ENCODE peak calls at places on chromosomes 11 and 22, in five cellular contexts. One of them, this sample, is unnamed.

GRCh38 chr11:108901359-108901758 is 236.5 kb downstream of the DDX10 start:
- ATAC-seq in GM12878: no peak
- ATAC-seq in K562: no peak
- ATAC-seq in HepG2: no peak
- ATAC-seq in upper lobe of left lung: no peak
- ATAC-seq in this sample: no peak

GRCh38 chr11:11408436-11409221 is 55.6 kb upstream of the CSNK2A3 start:
- ATAC-seq in GM12878: no peak
- ATAC-seq in HepG2: no peak
- ATAC-seq in upper lobe of left lung: no peak
- ATAC-seq in K562: no peak
- ATAC-seq in this sample: no peak

GRCh38 chr11:123973816-123974215 is 3.8 kb downstream of the OR10S1 start:
- ATAC-seq in upper lobe of left lung: no peak
- ATAC-seq in GM12878: no peak
- ATAC-seq in K562: no peak
- ATAC-seq in HepG2: no peak
- ATAC-seq in this sample: no peak

GRCh38 chr11:64121637-64122410 is 44.1 kb downstream of the MACROD1 start:
- ATAC-seq in HepG2: no peak
- ATAC-seq in GM12878: no peak
- ATAC-seq in upper lobe of left lung: no peak
- ATAC-seq in K562: no peak
- ATAC-seq in this sample: no peak

GRCh38 chr22:49953027-49953679 is 7.4 kb upstream of the PIM3 start:
- ATAC-seq in GM12878: no peak
- ATAC-seq in upper lobe of left lung: no peak
- ATAC-seq in K562: no peak
- ATAC-seq in HepG2: no peak
- ATAC-seq in this sample: no peak

GRCh38 chr11:93512073-93512475 is 31.1 kb downstream of the SMCO4 start:
- ATAC-seq in HepG2: no peak
- ATAC-seq in upper lobe of left lung: no peak
- ATAC-seq in GM12878: peak; percentile 90
- ATAC-seq in K562: no peak
- ATAC-seq in this sample: no peak

GRCh38 chr11:21909145-21909544 is 283.7 kb upstream of the ANO5 start:
- ATAC-seq in GM12878: no peak
- ATAC-seq in K562: no peak
- ATAC-seq in HepG2: no peak
- ATAC-seq in upper lobe of left lung: no peak
- ATAC-seq in this sample: no peak

GRCh38 chr11:105045897-105046296 is 762 bp upstream of the CARD16 start:
- ATAC-seq in HepG2: no peak
- ATAC-seq in GM12878: no peak
- ATAC-seq in upper lobe of left lung: peak; percentile 49
- ATAC-seq in K562: no peak
- ATAC-seq in this sample: peak; percentile 60

GRCh38 chr11:65558785-65559509 is 788 bp upstream of the LTBP3 start:
- ATAC-seq in HepG2: peak; percentile 13
- ATAC-seq in K562: no peak
- ATAC-seq in upper lobe of left lung: peak; percentile 72
- ATAC-seq in GM12878: no peak
- ATAC-seq in this sample: peak; percentile 64

GRCh38 chr11:88301478-88302140 is 35.9 kb downstream of the CTSC start:
- ATAC-seq in GM12878: peak; percentile 80
- ATAC-seq in upper lobe of left lung: peak; percentile 54
- ATAC-seq in HepG2: no peak
- ATAC-seq in K562: no peak
- ATAC-seq in this sample: no peak

GRCh38 chr11:130088909-130089668 is 19.4 kb downstream of the APLP2 start:
- ATAC-seq in GM12878: no peak
- ATAC-seq in K562: peak; percentile 48
- ATAC-seq in upper lobe of left lung: no peak
- ATAC-seq in HepG2: peak; percentile 80
- ATAC-seq in this sample: no peak

GRCh38 chr11:110340427-110340826 is 44.0 kb upstream of the RDX start:
- ATAC-seq in K562: no peak
- ATAC-seq in upper lobe of left lung: no peak
- ATAC-seq in GM12878: no peak
- ATAC-seq in HepG2: no peak
- ATAC-seq in this sample: no peak

GRCh38 chr11:38019072-38019775 is 1421.2 kb upstream of the RAG2 start:
- ATAC-seq in HepG2: no peak
- ATAC-seq in GM12878: peak; percentile 24
- ATAC-seq in upper lobe of left lung: no peak
- ATAC-seq in K562: no peak
- ATAC-seq in this sample: no peak

GRCh38 chr11:19039409-19039808 is 21.1 kb downstream of the MRGPRX2 start:
- ATAC-seq in K562: no peak
- ATAC-seq in HepG2: no peak
- ATAC-seq in GM12878: no peak
- ATAC-seq in upper lobe of left lung: no peak
- ATAC-seq in this sample: no peak

GRCh38 chr11:112656772-112657428 is 304.3 kb upstream of the NCAM1 start:
- ATAC-seq in K562: no peak
- ATAC-seq in HepG2: no peak
- ATAC-seq in GM12878: no peak
- ATAC-seq in upper lobe of left lung: peak; percentile 76
- ATAC-seq in this sample: no peak

GRCh38 chr11:129625930-129626329 is 189.7 kb upstream of the TMEM45B start:
- ATAC-seq in GM12878: no peak
- ATAC-seq in K562: no peak
- ATAC-seq in upper lobe of left lung: no peak
- ATAC-seq in HepG2: no peak
- ATAC-seq in this sample: no peak

GRCh38 chr11:102064316-102064715 is 17.1 kb downstream of the CFAP300 start:
- ATAC-seq in GM12878: no peak
- ATAC-seq in HepG2: no peak
- ATAC-seq in K562: no peak
- ATAC-seq in upper lobe of left lung: no peak
- ATAC-seq in this sample: no peak

GRCh38 chr11:128464878-128465277 is 122.5 kb downstream of the ETS1 start:
- ATAC-seq in upper lobe of left lung: no peak
- ATAC-seq in HepG2: no peak
- ATAC-seq in GM12878: no peak
- ATAC-seq in K562: no peak
- ATAC-seq in this sample: no peak

GRCh38 chr11:4863893-4864292 is 14.9 kb upstream of the OR51S1 start:
- ATAC-seq in HepG2: no peak
- ATAC-seq in K562: no peak
- ATAC-seq in GM12878: no peak
- ATAC-seq in upper lobe of left lung: no peak
- ATAC-seq in this sample: no peak

GRCh38 chr11:65412271-65413076 is 10.1 kb upstream of the NEAT1 start:
- ATAC-seq in upper lobe of left lung: no peak
- ATAC-seq in GM12878: no peak
- ATAC-seq in K562: no peak
- ATAC-seq in HepG2: no peak
- ATAC-seq in this sample: no peak

GRCh38 chr22:17841836-17842235 is 67.6 kb upstream of the BID start:
- ATAC-seq in GM12878: no peak
- ATAC-seq in K562: no peak
- ATAC-seq in HepG2: peak; percentile 78
- ATAC-seq in upper lobe of left lung: no peak
- ATAC-seq in this sample: no peak

GRCh38 chr22:29345932-29346331 is 30.4 kb upstream of the RASL10A start:
- ATAC-seq in HepG2: no peak
- ATAC-seq in GM12878: no peak
- ATAC-seq in K562: no peak
- ATAC-seq in upper lobe of left lung: no peak
- ATAC-seq in this sample: no peak

GRCh38 chr11:15842345-15842744 is 514.0 kb downstream of the SOX6 start:
- ATAC-seq in HepG2: no peak
- ATAC-seq in K562: no peak
- ATAC-seq in GM12878: no peak
- ATAC-seq in upper lobe of left lung: peak; percentile 43
- ATAC-seq in this sample: no peak

GRCh38 chr11:116782728-116783127 is 5.1 kb downstream of the ZPR1 start:
- ATAC-seq in GM12878: peak; percentile 70
- ATAC-seq in HepG2: no peak
- ATAC-seq in upper lobe of left lung: no peak
- ATAC-seq in K562: no peak
- ATAC-seq in this sample: no peak

GRCh38 chr11:61160487-61161189 is 588 bp downstream of the VPS37C start:
- ATAC-seq in HepG2: peak; percentile 8
- ATAC-seq in GM12878: no peak
- ATAC-seq in upper lobe of left lung: no peak
- ATAC-seq in K562: no peak
- ATAC-seq in this sample: no peak

GRCh38 chr11:65223031-65223430 is 38.7 kb upstream of the POLA2 start:
- ATAC-seq in GM12878: no peak
- ATAC-seq in upper lobe of left lung: no peak
- ATAC-seq in K562: no peak
- ATAC-seq in HepG2: no peak
- ATAC-seq in this sample: no peak

GRCh38 chr11:69891421-69892236 is 72.4 kb upstream of the FGF3 start:
- ATAC-seq in HepG2: peak; percentile 63
- ATAC-seq in GM12878: no peak
- ATAC-seq in K562: no peak
- ATAC-seq in upper lobe of left lung: no peak
- ATAC-seq in this sample: no peak

GRCh38 chr22:37338539-37339246 is 56.4 kb downstream of the CYTH4 start:
- ATAC-seq in K562: no peak
- ATAC-seq in GM12878: no peak
- ATAC-seq in HepG2: no peak
- ATAC-seq in upper lobe of left lung: no peak
- ATAC-seq in this sample: no peak

GRCh38 chr22:46660604-46661201 is 40.5 kb downstream of the GRAMD4 start:
- ATAC-seq in K562: no peak
- ATAC-seq in HepG2: peak; percentile 65
- ATAC-seq in upper lobe of left lung: no peak
- ATAC-seq in GM12878: no peak
- ATAC-seq in this sample: no peak

GRCh38 chr22:18994780-18995711 is 59.0 kb upstream of the PRODH start:
- ATAC-seq in GM12878: no peak
- ATAC-seq in HepG2: peak; percentile 98
- ATAC-seq in K562: peak; percentile 22
- ATAC-seq in upper lobe of left lung: no peak
- ATAC-seq in this sample: no peak

GRCh38 chr22:43263645-43264514 is 76.9 kb upstream of the TTLL12 start:
- ATAC-seq in GM12878: peak; percentile 87
- ATAC-seq in HepG2: peak; percentile 25
- ATAC-seq in upper lobe of left lung: peak; percentile 39
- ATAC-seq in K562: peak; percentile 85
- ATAC-seq in this sample: peak; percentile 20

GRCh38 chr11:116870054-116870453 is 32.6 kb upstream of the APOA1 start:
- ATAC-seq in K562: no peak
- ATAC-seq in HepG2: peak; percentile 42
- ATAC-seq in upper lobe of left lung: no peak
- ATAC-seq in GM12878: no peak
- ATAC-seq in this sample: no peak

GRCh38 chr11:12674571-12674935 is 332 bp downstream of the TEAD1 start:
- ATAC-seq in HepG2: peak; percentile 36
- ATAC-seq in GM12878: peak; percentile 26
- ATAC-seq in upper lobe of left lung: peak; percentile 25
- ATAC-seq in K562: peak; percentile 28
- ATAC-seq in this sample: peak; percentile 48

GRCh38 chr11:68117896-68118470 is 3.2 kb downstream of the CHKA start:
- ATAC-seq in HepG2: no peak
- ATAC-seq in GM12878: no peak
- ATAC-seq in K562: no peak
- ATAC-seq in upper lobe of left lung: no peak
- ATAC-seq in this sample: no peak

GRCh38 chr11:68122936-68123539 is 1.9 kb upstream of the CHKA start:
- ATAC-seq in K562: no peak
- ATAC-seq in HepG2: no peak
- ATAC-seq in GM12878: no peak
- ATAC-seq in upper lobe of left lung: no peak
- ATAC-seq in this sample: no peak

GRCh38 chr11:68120212-68121066 is 749 bp downstream of the CHKA start:
- ATAC-seq in GM12878: peak; percentile 8
- ATAC-seq in K562: peak; percentile 3
- ATAC-seq in HepG2: no peak
- ATAC-seq in upper lobe of left lung: peak; percentile 0
- ATAC-seq in this sample: peak; percentile 3

GRCh38 chr11:68118753-68119448 is 2.3 kb downstream of the CHKA start:
- ATAC-seq in K562: peak; percentile 7
- ATAC-seq in upper lobe of left lung: no peak
- ATAC-seq in HepG2: no peak
- ATAC-seq in GM12878: peak; percentile 65
- ATAC-seq in this sample: no peak

DNA sequence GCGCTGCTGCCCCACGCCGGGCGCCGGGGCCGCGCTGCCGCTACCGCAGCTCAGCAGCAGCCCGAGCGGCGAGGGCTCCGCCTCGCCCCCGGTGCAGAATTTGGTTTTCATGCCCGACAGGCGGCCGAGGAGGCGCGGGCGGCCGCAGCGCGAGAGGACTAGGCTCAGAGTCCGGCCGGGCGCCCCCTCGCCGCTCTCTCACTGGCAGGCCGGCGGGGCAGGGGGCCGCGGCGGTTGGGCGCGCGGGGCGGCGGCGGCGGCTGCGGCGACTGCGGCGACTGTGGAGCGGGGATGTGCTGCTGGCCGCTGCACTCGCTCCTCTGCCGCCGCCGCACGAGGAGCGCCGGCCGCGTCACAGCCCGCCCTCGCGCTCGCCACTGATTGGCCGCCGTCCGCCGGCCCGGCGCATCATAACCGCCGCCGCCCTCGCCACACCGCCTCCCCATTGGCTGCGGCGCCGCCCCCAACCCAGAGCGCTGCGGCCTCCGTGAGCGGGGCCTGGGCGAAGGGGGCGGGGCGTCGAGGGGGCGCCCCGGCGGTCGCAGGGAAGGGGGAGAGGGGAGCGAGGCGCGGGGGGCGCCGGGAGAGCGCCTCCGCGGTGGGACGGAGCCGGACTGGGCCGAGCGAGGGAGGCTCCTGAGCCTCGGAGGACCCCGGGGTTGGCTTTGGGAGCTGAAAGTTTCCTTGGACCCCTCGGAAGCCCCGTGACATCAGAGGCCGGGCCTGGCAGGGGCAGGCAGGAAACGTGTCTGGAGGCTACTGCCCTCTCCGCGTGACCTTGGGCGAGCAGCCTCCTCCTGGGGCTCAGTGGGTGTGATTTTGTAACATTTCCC is at the start of gene CHKA:
- ATAC-seq in HepG2: peak; percentile 78
- ATAC-seq in GM12878: peak; percentile 89
- ATAC-seq in upper lobe of left lung: peak; percentile 98
- ATAC-seq in K562: peak; percentile 96
- ATAC-seq in this sample: peak; percentile 98
- TF ChIP-seq EP300 in HepG2: no peak
- TF ChIP-seq EP300 in GM12878: no peak
- TF ChIP-seq EP300 in upper lobe of left lung: no peak
- TF ChIP-seq EP300 in K562: no peak
- TF ChIP-seq EP300 in this sample: no peak

GRCh38 chr11:67356551-67356866 is 3.2 kb upstream of the POLD4 start:
- ATAC-seq in GM12878: no peak
- ATAC-seq in upper lobe of left lung: no peak
- ATAC-seq in HepG2: no peak
- ATAC-seq in K562: no peak
- ATAC-seq in this sample: no peak
- H3K27ac ChIP-seq in GM12878: peak overlapping the region; percentile 67
- H3K27ac ChIP-seq in upper lobe of left lung: peak overlapping the region; percentile 97
- H3K27ac ChIP-seq in HepG2: no peak overlapping the region
- H3K27ac ChIP-seq in K562: peak overlapping the region; percentile 92
- H3K27ac ChIP-seq in this sample: peak overlapping the region; percentile 93

GRCh38 chr11:71109186-71109585 is 143.2 kb downstream of the SHANK2 start:
- ATAC-seq in upper lobe of left lung: no peak
- ATAC-seq in GM12878: no peak
- ATAC-seq in K562: no peak
- ATAC-seq in HepG2: no peak
- ATAC-seq in this sample: no peak
- H3K27me3 ChIP-seq in upper lobe of left lung: no peaks in the 10 kb centered on the region
- H3K27me3 ChIP-seq in GM12878: peaks cover 2% of the 10 kb centered on the region
- H3K27me3 ChIP-seq in K562: peaks cover 79% of the 10 kb centered on the region
- H3K27me3 ChIP-seq in HepG2: no peaks in the 10 kb centered on the region
- H3K27me3 ChIP-seq in this sample: peaks cover 58% of the 10 kb centered on the region

GRCh38 chr22:35620624-35621245 is 3.6 kb upstream of the MB start:
- ATAC-seq in upper lobe of left lung: peak; percentile 48
- ATAC-seq in HepG2: no peak
- ATAC-seq in K562: no peak
- ATAC-seq in GM12878: peak; percentile 29
- ATAC-seq in this sample: peak; percentile 75
- TF ChIP-seq EP300 in upper lobe of left lung: no peak
- TF ChIP-seq EP300 in HepG2: no peak
- TF ChIP-seq EP300 in K562: no peak
- TF ChIP-seq EP300 in GM12878: no peak
- TF ChIP-seq EP300 in this sample: no peak

This sample was measured in gastroesophageal sphincter.